ENCODE peak calls at places on chromosomes 3 and 15, in four cellular contexts. T, V, S and Y are unnamed samples. For H3K4me1, the result is how much of the 10 kb centered on the place peaks cover.

GRCh38 chr15:68204776-68205557 is at the start of gene CALML4:
- DNase-seq in T (no peak), V (peak), S (no peak), Y (no peak)

GRCh38 chr3:157130138-157130880 is 29.6 kb downstream of the CCNL1 start:
- DNase-seq in T (peak), V (peak), S (peak), Y (peak)

GRCh38 chr3:31968927-31969418 is 12.1 kb downstream of the OSBPL10 start:
- DNase-seq in T (peak), V (peak), S (no peak), Y (no peak)

GRCh38 chr3:119762876-119763275 is 19.0 kb upstream of the NR1I2 start:
- DNase-seq in T (no peak), V (no peak), S (no peak), Y (no peak)

GRCh38 chr3:123732447-123732846 is 147.6 kb upstream of the HACD2 start:
- DNase-seq in T (peak), V (peak), S (no peak), Y (no peak)

GRCh38 chr3:107574650-107575049 is 51.9 kb downstream of the BBX start:
- DNase-seq in T (peak), V (peak), S (peak), Y (peak)

GRCh38 chr3:23754215-23754614 is 51.5 kb upstream of the UBE2E1 start:
- DNase-seq in T (no peak), V (no peak), S (no peak), Y (no peak)

GRCh38 chr3:126277629-126278378 is 79.4 kb downstream of the KLF15 start:
- DNase-seq in T (no peak), V (no peak), S (no peak), Y (no peak)

GRCh38 chr3:115518100-115518852 is 105.0 kb upstream of the GAP43 start:
- DNase-seq in T (peak), V (peak), S (no peak), Y (peak)

GRCh38 chr3:142997330-142997729 is 4.0 kb upstream of the U2SURP start:
- DNase-seq in T (no peak), V (no peak), S (no peak), Y (no peak)

GRCh38 chr3:136957751-136958288 is at the start of gene IL20RB:
- DNase-seq in T (peak), V (peak), S (peak), Y (no peak)

GRCh38 chr3:100525753-100526612 is 33.6 kb downstream of the TMEM45A start:
- DNase-seq in T (peak), V (peak), S (no peak), Y (peak)

GRCh38 chr15:38058596-38059075 is 124.2 kb downstream of the TMCO5A start:
- DNase-seq in T (peak), V (no peak), S (no peak), Y (no peak)

DNA sequence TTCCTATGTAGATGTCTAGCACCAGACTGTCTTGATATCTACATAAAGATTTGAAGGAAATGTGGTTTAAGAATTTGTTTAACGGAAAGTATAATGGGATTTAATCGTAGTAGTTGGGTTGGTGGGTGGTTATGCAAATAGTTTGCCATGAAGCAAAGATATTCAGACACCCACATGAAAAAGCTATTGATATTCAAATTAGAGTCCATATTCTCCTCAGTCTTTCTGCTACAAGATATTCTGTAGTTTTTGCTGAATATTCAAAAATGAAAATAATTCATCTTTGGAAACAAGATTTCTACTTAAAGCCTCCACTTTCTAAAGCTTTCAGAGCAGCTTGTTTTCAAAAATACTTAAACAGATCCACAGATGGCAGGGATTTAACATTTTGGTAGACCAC is 98.3 kb downstream of the GMNC start:
- DNase-seq in T (no peak), V (no peak), S (no peak), Y (no peak)
- H3K4me1 ChIP-seq in T (under half), V (under half), S (under half), Y (under half)

DNA sequence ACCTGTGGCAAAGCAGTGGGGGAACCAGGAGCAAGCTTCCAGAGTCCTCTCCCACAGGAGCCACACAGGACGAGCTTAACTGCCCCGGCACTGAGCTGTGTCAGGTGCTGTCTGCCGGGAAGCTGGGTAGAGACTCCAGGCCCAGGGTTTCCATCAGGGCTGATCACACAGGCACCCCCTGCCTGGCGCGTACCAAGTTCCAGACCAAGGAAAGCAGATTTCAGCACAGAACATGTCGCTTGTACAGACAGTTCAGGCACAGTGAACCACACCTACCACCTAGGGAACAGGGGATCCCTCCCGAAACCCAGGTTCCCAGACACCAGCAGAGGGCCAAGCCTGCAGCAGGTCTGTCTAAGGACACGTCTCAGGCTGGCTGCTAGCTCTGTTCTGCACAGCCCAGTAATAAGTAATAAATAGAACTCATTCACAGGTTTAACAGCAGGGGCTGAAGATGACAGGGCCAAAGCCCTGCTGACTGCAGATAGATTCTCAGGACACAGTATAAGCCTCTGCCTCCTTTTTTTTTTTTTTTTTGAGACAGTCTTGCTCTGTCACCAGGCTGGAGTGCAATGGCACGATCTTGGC is 30.2 kb upstream of the OCA2 start:
- DNase-seq in T (no peak), V (no peak), S (no peak), Y (no peak)
- TF ChIP-seq RCOR1 in T (no peak), V (no peak), S (no peak), Y (no peak)

GRCh38 chr3:46977811-46978195 is 1.3 kb upstream of the CCDC12 start:
- DNase-seq in T (no peak), V (no peak), S (no peak), Y (no peak)

GRCh38 chr3:46976326-46977190 is at the start of gene CCDC12:
- DNase-seq in T (peak), V (peak), S (peak), Y (peak)

GRCh38 chr3:46979958-46980497 is 562 bp downstream of the NBEAL2 start:
- DNase-seq in T (no peak), V (no peak), S (no peak), Y (no peak)

GRCh38 chr3:46978985-46979944 is at the start of gene NBEAL2:
- DNase-seq in T (peak), V (peak), S (peak), Y (peak)

GRCh38 chr3:46978381-46978780 is 1.1 kb upstream of the NBEAL2 start:
- DNase-seq in T (no peak), V (no peak), S (no peak), Y (no peak)
- H3K4me1 ChIP-seq in T (under half), V (under half), S (half or more), Y (under half)

GRCh38 chr3:6418492-6418891 is 442.4 kb upstream of the GRM7 start:
- DNase-seq in T (no peak), V (no peak), S (no peak), Y (no peak)
- TF ChIP-seq RCOR1 in T (no peak), V (no peak), S (no peak), Y (no peak)

DNA sequence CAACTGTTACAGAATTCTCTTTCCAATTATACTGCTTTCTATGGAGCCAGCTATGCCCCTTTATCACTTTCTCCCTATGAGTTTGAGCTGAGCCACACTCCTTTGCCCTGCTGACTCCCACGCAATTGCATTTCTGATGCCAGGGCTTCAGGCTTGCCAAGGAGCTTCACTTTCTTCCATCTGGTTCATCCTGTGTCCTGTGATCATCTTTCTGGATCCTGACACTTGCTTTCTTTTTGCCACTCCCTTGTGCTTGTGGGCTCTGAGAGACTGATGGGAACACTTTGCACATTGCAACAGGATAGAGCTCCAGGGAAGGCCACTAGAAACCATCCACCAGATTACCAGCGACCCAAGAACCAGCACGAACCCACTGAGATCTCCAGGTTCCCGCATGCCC is 77.0 kb upstream of the SEC13 start:
- DNase-seq in T (no peak), V (no peak), S (no peak), Y (no peak)
- H3K4me1 ChIP-seq in T (under half), V (under half), S (under half), Y (under half)

DNA sequence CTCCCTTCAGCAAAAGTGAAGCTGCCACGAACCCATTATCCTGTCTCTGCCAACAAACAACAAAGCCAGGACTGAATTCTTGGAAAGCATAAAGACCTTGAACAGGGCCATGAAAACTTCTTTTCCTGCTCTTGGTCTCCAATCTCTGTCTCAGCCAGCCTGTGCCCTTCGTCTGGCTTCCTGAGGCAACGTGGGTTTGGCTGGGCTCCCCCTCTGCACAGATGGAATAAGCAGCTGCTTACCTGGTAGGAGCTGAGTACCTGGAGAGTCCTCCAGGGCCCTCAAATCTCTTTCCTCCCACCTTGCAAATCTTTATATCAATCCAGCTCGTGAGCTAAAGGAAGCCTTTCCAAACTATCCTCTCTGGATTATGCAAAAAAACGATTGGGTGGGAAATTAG is 97.6 kb upstream of the PSMD6 start:
- DNase-seq in T (no peak), V (no peak), S (no peak), Y (no peak)
- TF ChIP-seq RCOR1 in T (no peak), V (no peak), S (no peak), Y (no peak)

DNA sequence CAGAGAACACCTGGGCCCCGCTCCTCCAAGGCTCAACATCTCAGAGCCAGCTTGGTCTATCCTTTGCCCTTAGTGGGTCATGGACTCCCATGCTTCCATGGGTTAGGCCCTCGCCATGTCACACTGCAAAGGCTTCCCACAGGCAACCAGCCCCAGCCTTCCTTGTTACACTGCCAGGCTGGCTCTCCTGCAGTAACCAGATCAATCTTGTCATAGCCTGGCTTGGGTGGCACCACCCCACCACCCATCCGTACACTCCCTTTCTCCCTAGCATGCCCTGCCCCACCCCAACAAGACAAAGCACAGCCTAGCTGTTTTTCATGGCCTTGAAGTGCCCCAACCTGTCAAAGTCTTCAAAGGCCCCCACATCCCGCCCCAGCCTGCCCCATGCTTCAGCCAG is 30.5 kb downstream of the CA12 start:
- DNase-seq in T (no peak), V (no peak), S (no peak), Y (no peak)
- H3K4me1 ChIP-seq in T (under half), V (half or more), S (under half), Y (under half)

GRCh38 chr3:4162132-4162531 is 141.0 kb upstream of the SETMAR start:
- DNase-seq in T (no peak), V (no peak), S (no peak), Y (no peak)
- TF ChIP-seq RCOR1 in T (no peak), V (no peak), S (no peak), Y (no peak)

GRCh38 chr3:14322001-14322400 is 80.4 kb upstream of the SLC6A6 start:
- DNase-seq in T (no peak), V (no peak), S (no peak), Y (no peak)

GRCh38 chr3:14323401-14324223 is 78.8 kb upstream of the SLC6A6 start:
- DNase-seq in T (no peak), V (no peak), S (no peak), Y (peak)

GRCh38 chr3:14324224-14324944 is 78.0 kb upstream of the SLC6A6 start:
- DNase-seq in T (peak), V (no peak), S (no peak), Y (no peak)

GRCh38 chr3:14320221-14320620 is 82.2 kb upstream of the SLC6A6 start:
- DNase-seq in T (no peak), V (no peak), S (no peak), Y (no peak)

GRCh38 chr3:14322667-14323295 is 79.6 kb upstream of the SLC6A6 start:
- DNase-seq in T (no peak), V (no peak), S (no peak), Y (no peak)
- H3K4me1 ChIP-seq in T (under half), V (under half), S (under half), Y (under half)

GRCh38 chr3:152245498-152246175 is 23.1 kb upstream of the MBNL1 start:
- DNase-seq in T (no peak), V (no peak), S (no peak), Y (no peak)

GRCh38 chr3:152243301-152243711 is 25.4 kb upstream of the MBNL1 start:
- DNase-seq in T (no peak), V (no peak), S (peak), Y (no peak)

GRCh38 chr3:152241142-152242067 is 27.3 kb upstream of the MBNL1 start:
- DNase-seq in T (no peak), V (no peak), S (no peak), Y (no peak)

DNA sequence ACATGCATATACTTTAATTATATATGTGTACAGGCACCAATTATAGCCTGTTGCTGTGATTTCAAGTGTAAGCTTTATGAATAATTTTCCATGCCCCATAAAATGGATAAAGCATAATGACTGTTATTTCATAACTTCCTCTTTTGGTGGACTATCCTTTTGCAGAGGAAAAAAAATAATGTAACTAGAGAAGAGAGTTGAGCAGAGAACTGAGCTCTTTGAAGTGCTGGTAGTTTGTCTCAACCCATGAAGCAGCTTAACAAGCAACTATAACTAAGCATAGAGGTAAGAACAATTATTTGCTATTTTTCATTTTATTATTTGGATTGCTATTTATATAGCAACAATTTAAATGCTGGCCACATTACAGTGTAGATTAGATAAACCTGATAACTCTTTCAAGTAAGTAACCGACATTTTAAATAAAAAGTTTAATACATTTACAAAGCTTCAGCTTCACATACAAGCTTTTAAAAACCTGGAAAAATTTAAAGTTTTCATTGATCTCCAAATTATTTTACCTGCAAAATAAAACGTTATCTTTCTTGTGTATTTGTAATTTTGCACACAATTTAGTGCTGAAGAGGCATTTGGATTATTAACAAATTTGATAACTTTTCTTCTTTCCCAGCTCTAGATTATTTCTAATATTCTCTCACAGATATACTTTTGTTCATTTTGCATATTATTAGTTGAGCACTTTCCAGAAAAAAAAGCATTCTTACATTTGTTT is 24.4 kb upstream of the MBNL1 start:
- DNase-seq in T (no peak), V (no peak), S (no peak), Y (no peak)
- TF ChIP-seq RCOR1 in T (no peak), V (no peak), S (no peak), Y (no peak)